ENCODE peak calls at places on chromosomes 6 and 20, in eight cellular contexts. J is heart left ventricle, D is aorta, Z is endodermal cell, W is fibroblast of lung, I is adrenal gland, L is lower lobe of right lung, G is astrocyte of the spinal cord. B is an unnamed sample.

GRCh38 chr6:24547243-24547642 is 52.5 kb downstream of the ALDH5A1 start:
- DNase-seq in J (no peak), D (no peak), Z (peak), W (no peak), I (no peak), L (no peak), G (no peak), B (no peak)

GRCh38 chr6:78832091-78832808 is 35.1 kb upstream of the IRAK1BP1 start:
- DNase-seq in J (no peak), D (no peak), Z (no peak), W (no peak), I (no peak), L (no peak), G (peak), B (no peak)

GRCh38 chr6:2186516-2186915 is 58.9 kb downstream of the GMDS start:
- DNase-seq in J (no peak), D (no peak), Z (no peak), W (no peak), I (no peak), L (no peak), G (no peak), B (no peak)

GRCh38 chr6:40539853-40540252 is 47.3 kb downstream of the LRFN2 start:
- DNase-seq in J (no peak), D (no peak), Z (no peak), W (no peak), I (no peak), L (no peak), G (no peak), B (no peak)

GRCh38 chr20:40688129-40689099 is 622 bp downstream of the MAFB start:
- DNase-seq in J (no peak), D (peak), Z (no peak), W (peak), I (peak), L (peak), G (no peak), B (peak)

GRCh38 chr6:16319813-16320532 is 81.6 kb downstream of the GMPR start:
- DNase-seq in J (peak), D (peak), Z (peak), W (peak), I (peak), L (no peak), G (peak), B (peak)

GRCh38 chr6:56532766-56533551 is 109.7 kb downstream of the DST start:
- DNase-seq in J (no peak), D (no peak), Z (no peak), W (no peak), I (no peak), L (no peak), G (no peak), B (no peak)

GRCh38 chr6:160054271-160054670 is 67.3 kb upstream of the SLC22A1 start:
- DNase-seq in J (no peak), D (no peak), Z (peak), W (no peak), I (no peak), L (no peak), G (no peak), B (no peak)

GRCh38 chr20:24141111-24141510 is 152.5 kb upstream of the GGTLC1 start:
- DNase-seq in J (no peak), D (no peak), Z (no peak), W (no peak), I (no peak), L (no peak), G (no peak), B (no peak)

GRCh38 chr20:25016471-25016870 is 23.9 kb upstream of the APMAP start:
- DNase-seq in J (peak), D (peak), Z (peak), W (no peak), I (no peak), L (no peak), G (no peak), B (no peak)

GRCh38 chr6:15230827-15231226 is 15.0 kb upstream of the JARID2 start:
- DNase-seq in J (no peak), D (no peak), Z (no peak), W (no peak), I (no peak), L (no peak), G (no peak), B (no peak)

GRCh38 chr6:32415521-32416019 is 8.6 kb upstream of the BTNL2 start:
- DNase-seq in J (peak), D (peak), Z (peak), W (peak), I (peak), L (peak), G (peak), B (peak)

GRCh38 chr20:16007978-16008377 is 565.3 kb downstream of the KIF16B start:
- DNase-seq in J (no peak), D (no peak), Z (no peak), W (peak), I (no peak), L (no peak), G (no peak), B (peak)

GRCh38 chr20:53034899-53035298 is 62.7 kb downstream of the TSHZ2 start:
- DNase-seq in J (no peak), D (no peak), Z (peak), W (no peak), I (no peak), L (no peak), G (no peak), B (no peak)

GRCh38 chr6:118825661-118826060 is 68.3 kb upstream of the ASF1A start:
- DNase-seq in J (no peak), D (no peak), Z (no peak), W (no peak), I (no peak), L (no peak), G (no peak), B (no peak)

GRCh38 chr6:43307451-43308100 is 1.1 kb downstream of the CRIP3 start:
- DNase-seq in J (no peak), D (no peak), Z (no peak), W (no peak), I (no peak), L (no peak), G (no peak), B (no peak)

GRCh38 chr6:43308990-43309477 is 408 bp upstream of the CRIP3 start:
- DNase-seq in J (no peak), D (no peak), Z (no peak), W (no peak), I (no peak), L (no peak), G (no peak), B (no peak)

GRCh38 chr6:43306086-43306485 is 2.5 kb downstream of the CRIP3 start:
- DNase-seq in J (no peak), D (no peak), Z (no peak), W (no peak), I (no peak), L (no peak), G (no peak), B (no peak)

GRCh38 chr6:43310137-43310536 is 1.5 kb upstream of the CRIP3 start:
- DNase-seq in J (no peak), D (no peak), Z (no peak), W (no peak), I (no peak), L (no peak), G (no peak), B (no peak)

GRCh38 chr6:43308101-43308989 is at the start of gene CRIP3:
- DNase-seq in J (peak), D (no peak), Z (peak), W (peak), I (peak), L (peak), G (no peak), B (peak)
- H3K4me3 ChIP-seq in J (peak), D (no peak), Z (peak), W (peak), I (peak), L (peak), G (peak), B (peak)

GRCh38 chr6:105995403-105995699 is 90.8 kb upstream of the PRDM1 start:
- DNase-seq in J (no peak), D (no peak), Z (no peak), W (peak), I (no peak), L (no peak), G (no peak), B (no peak)
- H3K4me3 ChIP-seq in J (peak), D (no peak), Z (peak), W (peak), I (peak), L (peak), G (peak), B (peak)

GRCh38 chr6:28758818-28759235 is 165.0 kb downstream of the TRIM27 start:
- DNase-seq in J (no peak), D (no peak), Z (no peak), W (no peak), I (no peak), L (no peak), G (no peak), B (no peak)
- H3K4me3 ChIP-seq in J (no peak), D (no peak), Z (no peak), W (no peak), I (peak), L (no peak), G (no peak), B (no peak)

DNA sequence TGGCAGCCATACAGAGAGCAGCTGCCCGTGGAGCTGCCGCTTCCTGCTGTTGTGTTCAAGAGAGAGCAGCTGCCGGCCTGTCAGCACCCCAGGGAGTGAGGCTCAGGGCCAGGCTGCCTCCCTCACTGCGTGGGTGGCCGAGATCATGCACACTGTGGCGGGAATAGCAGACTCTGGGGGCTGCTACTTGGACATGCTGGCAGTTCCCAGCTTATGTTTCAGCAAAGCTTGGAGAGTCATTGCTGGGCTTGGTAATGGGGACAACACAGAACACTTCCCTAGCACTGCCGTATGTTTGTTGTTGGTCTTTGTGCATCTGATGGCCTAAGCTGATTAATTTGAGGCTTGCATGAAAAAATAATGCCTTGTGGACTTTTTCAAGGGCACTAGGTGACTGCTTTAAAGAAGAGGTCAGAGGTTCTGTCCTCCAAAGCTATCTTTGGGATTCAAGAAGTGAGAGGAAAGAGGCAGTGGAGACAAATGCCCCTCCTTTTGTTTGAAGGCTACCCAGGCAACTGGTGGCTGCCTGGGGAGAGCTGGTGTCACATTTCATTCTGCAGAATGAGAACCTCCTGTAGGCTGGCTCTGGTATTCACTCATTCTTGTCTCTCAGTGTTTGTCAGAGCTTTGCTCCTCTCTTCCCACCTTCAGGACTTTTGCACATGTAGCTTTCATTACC is 18.8 kb downstream of the MRAP2 start:
- DNase-seq in J (peak), D (peak), Z (peak), W (peak), I (peak), L (no peak), G (peak), B (peak)
- H3K4me3 ChIP-seq in J (no peak), D (no peak), Z (peak), W (no peak), I (no peak), L (no peak), G (peak), B (no peak)

DNA sequence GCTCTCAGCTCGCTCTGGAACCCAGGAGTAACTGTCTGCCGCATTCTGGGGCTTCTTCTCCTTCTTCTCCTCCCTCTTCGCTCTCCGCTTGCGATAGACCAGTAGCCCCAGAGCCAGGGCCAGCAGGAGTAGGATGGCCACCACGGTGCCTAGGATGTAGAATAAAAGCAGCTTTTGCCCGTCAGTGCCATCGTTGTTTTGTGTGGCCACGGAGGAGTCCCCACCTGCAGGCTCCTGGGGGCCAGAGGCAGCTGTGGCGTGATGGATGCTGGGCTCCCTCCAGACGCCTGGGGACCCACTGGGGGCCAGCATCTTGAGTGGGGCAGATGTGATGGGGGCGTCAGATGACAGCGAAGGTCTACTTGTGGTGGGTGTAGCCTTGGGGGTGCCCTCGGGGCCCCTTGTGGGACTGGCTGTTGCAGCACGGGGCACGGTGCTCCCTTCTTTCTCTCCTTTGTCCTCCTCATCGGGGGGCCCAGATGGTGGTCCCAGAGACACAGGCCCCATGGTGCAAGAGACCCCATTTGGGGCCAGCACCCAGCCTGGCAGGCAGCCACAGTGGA is 1.8 kb downstream of the CD93 start:
- DNase-seq in J (no peak), D (no peak), Z (no peak), W (no peak), I (no peak), L (no peak), G (no peak), B (no peak)
- H3K4me3 ChIP-seq in J (peak), D (no peak), Z (no peak), W (no peak), I (peak), L (peak), G (no peak), B (no peak)

GRCh38 chr6:152391179-152391880 is 245.8 kb downstream of the SYNE1 start:
- DNase-seq in J (no peak), D (no peak), Z (no peak), W (no peak), I (no peak), L (no peak), G (peak), B (no peak)
- H3K4me3 ChIP-seq in J (no peak), D (peak), Z (no peak), W (no peak), I (no peak), L (no peak), G (no peak), B (no peak)

DNA sequence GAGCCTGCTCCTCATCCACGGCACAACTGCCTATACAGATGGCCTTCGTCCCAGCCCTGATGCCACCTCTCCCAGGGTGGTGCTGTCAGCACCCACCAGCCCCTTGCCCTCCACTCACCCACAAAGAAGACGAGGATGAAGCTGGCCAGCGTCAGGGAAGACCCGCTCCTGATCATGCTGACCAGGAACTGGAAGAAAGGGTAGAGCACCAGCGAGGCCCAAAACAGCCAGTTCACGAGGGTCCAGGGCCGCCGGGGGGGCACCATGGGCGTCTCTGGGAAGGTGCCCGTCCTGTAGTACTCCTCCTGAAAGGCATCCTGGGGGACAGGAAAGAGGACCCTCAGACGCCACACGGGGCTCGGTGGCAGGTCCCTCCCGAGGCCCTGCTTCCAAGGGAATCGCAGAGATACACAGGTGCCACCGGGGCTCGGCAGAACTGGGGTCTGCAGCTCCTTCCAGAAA is 134.5 kb downstream of the AGPAT4 start:
- DNase-seq in J (no peak), D (no peak), Z (peak), W (no peak), I (no peak), L (no peak), G (no peak), B (no peak)
- H3K4me3 ChIP-seq in J (no peak), D (no peak), Z (no peak), W (no peak), I (no peak), L (no peak), G (no peak), B (no peak)

GRCh38 chr6:10528170-10528981 is 7.2 kb downstream of the GCNT2 start:
- DNase-seq in J (no peak), D (no peak), Z (peak), W (peak), I (no peak), L (no peak), G (peak), B (no peak)
- H3K4me3 ChIP-seq in J (peak), D (peak), Z (no peak), W (peak), I (peak), L (peak), G (peak), B (no peak)

GRCh38 chr6:137869781-137870180 is 2.7 kb downstream of the TNFAIP3 start:
- DNase-seq in J (no peak), D (no peak), Z (no peak), W (no peak), I (no peak), L (no peak), G (no peak), B (no peak)

GRCh38 chr6:137870286-137870685 is 3.2 kb downstream of the TNFAIP3 start:
- DNase-seq in J (no peak), D (no peak), Z (no peak), W (no peak), I (no peak), L (no peak), G (no peak), B (no peak)

GRCh38 chr6:137871299-137871698 is 4.2 kb downstream of the TNFAIP3 start:
- DNase-seq in J (no peak), D (no peak), Z (no peak), W (no peak), I (no peak), L (no peak), G (no peak), B (no peak)

GRCh38 chr6:137872071-137872470 is 5.0 kb downstream of the TNFAIP3 start:
- DNase-seq in J (no peak), D (no peak), Z (no peak), W (no peak), I (no peak), L (no peak), G (peak), B (peak)

DNA sequence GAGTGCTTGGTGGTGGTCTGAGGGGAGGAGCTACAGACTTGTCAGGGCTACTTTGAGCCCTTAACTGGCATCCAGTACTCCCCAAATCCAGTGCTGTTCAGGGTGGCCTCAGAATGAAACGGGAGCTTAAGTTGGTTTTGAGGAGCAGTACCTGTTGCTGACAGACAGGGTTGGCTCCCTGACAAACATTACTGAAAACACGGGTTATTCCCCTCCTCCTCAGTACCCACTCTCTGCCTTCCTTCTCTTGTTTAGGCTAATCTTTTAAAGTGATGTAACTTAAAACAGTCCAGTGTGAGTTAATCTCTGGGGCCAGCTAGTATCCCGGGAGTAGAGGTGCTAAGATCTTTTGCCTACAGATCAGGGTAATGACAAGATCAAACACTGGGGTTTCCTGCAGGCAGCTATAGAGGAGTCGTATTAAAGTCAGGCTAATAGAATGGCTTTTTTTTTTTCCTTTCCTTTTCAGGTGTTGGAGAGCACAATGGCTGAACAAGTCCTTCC is 3.7 kb downstream of the TNFAIP3 start:
- DNase-seq in J (no peak), D (no peak), Z (no peak), W (no peak), I (no peak), L (no peak), G (no peak), B (no peak)
- H3K4me3 ChIP-seq in J (peak), D (no peak), Z (peak), W (peak), I (peak), L (peak), G (no peak), B (peak)

GRCh38 chr6:70281923-70282902 is 20.7 kb downstream of the COL9A1 start:
- DNase-seq in J (peak), D (no peak), Z (peak), W (no peak), I (no peak), L (no peak), G (no peak), B (no peak)

GRCh38 chr6:70280462-70280861 is 22.4 kb downstream of the COL9A1 start:
- DNase-seq in J (no peak), D (no peak), Z (peak), W (no peak), I (no peak), L (no peak), G (no peak), B (no peak)

GRCh38 chr6:70277480-70277879 is 25.4 kb downstream of the COL9A1 start:
- DNase-seq in J (no peak), D (no peak), Z (no peak), W (peak), I (no peak), L (no peak), G (peak), B (peak)

DNA sequence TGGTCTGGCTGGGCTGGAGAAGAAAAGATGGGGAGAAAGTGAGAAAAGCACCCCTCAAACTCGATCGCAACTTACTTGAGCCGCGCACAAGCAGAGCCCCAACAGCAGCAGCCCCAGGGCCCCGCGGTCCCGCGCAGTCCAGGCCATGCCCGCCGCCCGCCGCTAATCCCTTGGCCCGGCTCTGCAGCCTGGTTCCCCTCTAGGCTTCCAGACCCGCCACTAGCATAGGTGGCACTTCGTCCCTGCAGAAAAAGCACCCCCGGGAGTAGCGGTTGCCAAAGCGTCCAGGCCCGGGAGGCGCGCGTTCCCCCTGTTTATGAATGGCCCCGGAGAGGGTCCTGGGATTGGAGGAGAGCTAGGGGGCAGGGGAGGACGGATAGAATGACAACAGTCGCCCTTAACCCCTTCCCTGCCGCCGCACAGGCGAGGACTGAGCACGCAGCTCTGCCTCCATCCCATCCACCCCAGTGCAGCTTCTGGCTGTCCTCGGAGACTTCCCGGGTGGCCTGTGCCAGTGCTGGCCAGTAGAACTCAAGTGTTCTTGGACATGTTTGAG is 19.9 kb downstream of the COL9A1 start:
- DNase-seq in J (no peak), D (no peak), Z (peak), W (no peak), I (no peak), L (no peak), G (no peak), B (no peak)
- H3K4me3 ChIP-seq in J (peak), D (no peak), Z (peak), W (no peak), I (no peak), L (peak), G (no peak), B (no peak)

B was measured in fibroblast of mammary gland.